ENCODE peak calls at places on chromosomes 1 and 21, in four cellular contexts. E, T, R and O are unnamed samples.

GRCh38 chr1:41683681-41684500 is 199.4 kb upstream of the EDN2 start:
- DNase-seq in E (no peak), T (no peak), R (no peak), O (peak)

GRCh38 chr1:155940531-155940992 is 876 bp upstream of the RXFP4 start:
- DNase-seq in E (no peak), T (peak), R (no peak), O (peak)

GRCh38 chr1:39228263-39228662 is 23.8 kb downstream of the MACF1 start:
- DNase-seq in E (no peak), T (no peak), R (no peak), O (no peak)

GRCh38 chr1:228943436-228943835 is 208.2 kb downstream of the RHOU start:
- DNase-seq in E (no peak), T (no peak), R (no peak), O (no peak)

GRCh38 chr1:204335085-204335484 is 24.6 kb downstream of the PLEKHA6 start:
- DNase-seq in E (no peak), T (no peak), R (no peak), O (no peak)

GRCh38 chr1:245822997-245823396 is 668.2 kb downstream of the KIF26B start:
- DNase-seq in T (no peak), E (no peak), R (no peak), O (no peak)

GRCh38 chr1:210683403-210684047 is 354.8 kb downstream of the HHAT start:
- DNase-seq in R (no peak), E (no peak), T (no peak), O (no peak)

GRCh38 chr21:43728467-43729390 is 9.8 kb downstream of the PDXK start:
- DNase-seq in T (no peak), R (peak), E (peak), O (peak)

GRCh38 chr1:147631839-147632238 is 38.5 kb downstream of the ACP6 start:
- DNase-seq in E (no peak), T (no peak), R (no peak), O (no peak)

GRCh38 chr1:173438655-173439054 is 38.5 kb upstream of the PRDX6 start:
- DNase-seq in R (no peak), E (no peak), T (no peak), O (no peak)

GRCh38 chr1:177909416-177909815 is 60.4 kb downstream of the SEC16B start:
- DNase-seq in E (no peak), T (no peak), R (no peak), O (no peak)

GRCh38 chr1:229158317-229159294 is 112.3 kb upstream of the RAB4A start:
- DNase-seq in E (no peak), R (no peak), T (peak), O (peak)

GRCh38 chr1:245285168-245285567 is 130.4 kb downstream of the KIF26B start:
- DNase-seq in T (no peak), E (no peak), R (no peak), O (no peak)

GRCh38 chr1:178282949-178283367 is 189.1 kb downstream of the RASAL2 start:
- DNase-seq in E (no peak), T (no peak), R (no peak), O (peak)

GRCh38 chr1:27099154-27099903 is 55.6 kb downstream of the SLC9A1 start:
- DNase-seq in T (no peak), E (no peak), R (no peak), O (peak)

GRCh38 chr1:56816264-56816663 is 2.9 kb downstream of the FYB2 start:
- DNase-seq in E (no peak), R (no peak), T (no peak), O (no peak)

GRCh38 chr1:11339346-11340247 is 66.6 kb downstream of the UBIAD1 start:
- DNase-seq in T (peak), R (no peak), E (no peak), O (no peak)

GRCh38 chr1:231869364-231869763 is 242.8 kb downstream of the DISC1 start:
- DNase-seq in E (no peak), T (peak), R (no peak), O (peak)

GRCh38 chr1:23044035-23044434 is 24.8 kb downstream of the KDM1A start:
- DNase-seq in T (no peak), R (no peak), E (no peak), O (no peak)

GRCh38 chr1:115411388-115412063 is 73.5 kb upstream of the NGF start:
- DNase-seq in R (no peak), T (no peak), E (no peak), O (no peak)

GRCh38 chr1:39387452-39387851 is 104.0 kb upstream of the BMP8A start:
- DNase-seq in R (no peak), T (no peak), E (no peak), O (no peak)

GRCh38 chr1:208595745-208596144 is 351.6 kb upstream of the PLXNA2 start:
- DNase-seq in T (no peak), E (no peak), R (no peak), O (no peak)

GRCh38 chr1:160797861-160798273 is 1.9 kb downstream of the LY9 start:
- DNase-seq in R (peak), T (no peak), E (no peak), O (no peak)

GRCh38 chr1:231070758-231071443 is 30.8 kb upstream of the FAM89A start:
- DNase-seq in T (peak), E (no peak), R (no peak), O (no peak)

GRCh38 chr1:40876891-40877290 is 14.7 kb upstream of the CITED4 start:
- DNase-seq in E (no peak), T (no peak), R (no peak), O (no peak)

GRCh38 chr1:188355082-188355481 is 1526.3 kb downstream of the PLA2G4A start:
- DNase-seq in E (no peak), R (no peak), T (no peak), O (peak)